ENCODE peak calls at places on chromosomes 11 and 22, in four cellular contexts. K is AG20443; H is HS-27A; P is activated CD4-positive, alpha-beta T cell treated with anti-CD3 and anti-CD28 coated beads, Interleukin-2, amount 50 U/mL, for 1 hour. A is an unnamed sample.

GRCh38 chr11:119236490-119236889 is 30.4 kb downstream of the CBL start:
- DNase-seq in P (no peak), H (no peak), K (no peak), A (no peak)

GRCh38 chr11:32259641-32260081 is 168.8 kb downstream of the RCN1 start:
- DNase-seq in H (no peak), K (no peak), P (no peak), A (no peak)

GRCh38 chr11:112225753-112226061 is 521 bp upstream of the PTS start:
- DNase-seq in H (no peak), P (no peak), K (peak), A (no peak)

GRCh38 chr22:44723801-44724200 is 21.8 kb downstream of the PRR5 start:
- DNase-seq in K (peak), H (no peak), P (no peak), A (no peak)

GRCh38 chr11:2459016-2459725 is 14.4 kb downstream of the KCNQ1 start:
- DNase-seq in P (no peak), K (no peak), H (no peak), A (no peak)

GRCh38 chr22:39503590-39503989 is 1.5 kb downstream of the MIEF1 start:
- DNase-seq in H (no peak), P (no peak), K (no peak), A (no peak)

GRCh38 chr22:35154937-35155387 is 89.0 kb downstream of the ISX start:
- DNase-seq in K (peak), P (peak), H (peak), A (peak)

GRCh38 chr22:22912135-22912408 is 24.5 kb downstream of the IGLL5 start:
- DNase-seq in P (no peak), H (no peak), K (no peak), A (no peak)

GRCh38 chr11:40754297-40754696 is 705.2 kb downstream of the LRRC4C start:
- DNase-seq in H (no peak), K (no peak), P (no peak), A (no peak)

GRCh38 chr11:13261600-13262061 is 16.0 kb upstream of the BMAL1 start:
- DNase-seq in K (peak), H (peak), P (no peak), A (no peak)

GRCh38 chr22:33829549-33830280 is 90.6 kb downstream of the LARGE1 start:
- DNase-seq in H (no peak), K (no peak), P (no peak), A (no peak)

GRCh38 chr22:26542831-26543230 is 30.6 kb upstream of the TFIP11 start:
- DNase-seq in K (peak), H (no peak), P (no peak), A (no peak)

GRCh38 chr22:48208894-48209293 is 1446.4 kb downstream of the TBC1D22A start:
- DNase-seq in H (no peak), P (no peak), K (no peak), A (no peak)

A was measured in frontal cortex.